ENCODE peak calls at places on chromosomes 13 and 19, in ten cellular contexts. One of them, this sample, is unnamed.

GRCh38 chr13:81017525-81018152 is 676.7 kb upstream of the SPRY2 start:
- DNase-seq in heart left ventricle: no peak
- DNase-seq in endothelial cell of umbilical vein: peak
- DNase-seq in ovary: no peak
- DNase-seq in body of pancreas: no peak
- DNase-seq in IMR-90: peak
- DNase-seq in uterus: no peak
- DNase-seq in A549: peak
- DNase-seq in right lobe of liver: no peak
- DNase-seq in H1: no peak
- DNase-seq in this sample: no peak

GRCh38 chr19:39360599-39360998 is 18.4 kb downstream of the SAMD4B start:
- DNase-seq in heart left ventricle: no peak
- DNase-seq in endothelial cell of umbilical vein: no peak
- DNase-seq in ovary: no peak
- DNase-seq in body of pancreas: no peak
- DNase-seq in IMR-90: no peak
- DNase-seq in uterus: no peak
- DNase-seq in A549: no peak
- DNase-seq in right lobe of liver: no peak
- DNase-seq in H1: no peak
- DNase-seq in this sample: no peak

GRCh38 chr13:59680429-59681024 is 483.2 kb downstream of the DIAPH3 start:
- DNase-seq in heart left ventricle: no peak
- DNase-seq in endothelial cell of umbilical vein: peak
- DNase-seq in ovary: no peak
- DNase-seq in body of pancreas: no peak
- DNase-seq in IMR-90: peak
- DNase-seq in uterus: no peak
- DNase-seq in A549: no peak
- DNase-seq in right lobe of liver: no peak
- DNase-seq in H1: no peak
- DNase-seq in this sample: no peak

GRCh38 chr13:21371011-21371410 is 88.1 kb downstream of the ZDHHC20 start:
- DNase-seq in heart left ventricle: no peak
- DNase-seq in endothelial cell of umbilical vein: no peak
- DNase-seq in ovary: no peak
- DNase-seq in body of pancreas: no peak
- DNase-seq in IMR-90: no peak
- DNase-seq in uterus: no peak
- DNase-seq in A549: no peak
- DNase-seq in right lobe of liver: no peak
- DNase-seq in H1: no peak
- DNase-seq in this sample: no peak

GRCh38 chr19:47391510-47392223 is 27.7 kb downstream of the MEIS3 start:
- DNase-seq in heart left ventricle: peak
- DNase-seq in endothelial cell of umbilical vein: peak
- DNase-seq in ovary: peak
- DNase-seq in body of pancreas: peak
- DNase-seq in IMR-90: peak
- DNase-seq in uterus: peak
- DNase-seq in A549: peak
- DNase-seq in right lobe of liver: peak
- DNase-seq in H1: peak
- DNase-seq in this sample: peak

GRCh38 chr19:47569331-47569730 is 3.6 kb downstream of the ZNF541 start:
- DNase-seq in heart left ventricle: no peak
- DNase-seq in endothelial cell of umbilical vein: no peak
- DNase-seq in ovary: no peak
- DNase-seq in body of pancreas: no peak
- DNase-seq in IMR-90: no peak
- DNase-seq in uterus: no peak
- DNase-seq in A549: no peak
- DNase-seq in right lobe of liver: no peak
- DNase-seq in H1: no peak
- DNase-seq in this sample: no peak

GRCh38 chr13:34076319-34076718 is 258.4 kb downstream of the RFC3 start:
- DNase-seq in heart left ventricle: no peak
- DNase-seq in endothelial cell of umbilical vein: no peak
- DNase-seq in ovary: no peak
- DNase-seq in body of pancreas: no peak
- DNase-seq in IMR-90: no peak
- DNase-seq in uterus: no peak
- DNase-seq in A549: no peak
- DNase-seq in right lobe of liver: no peak
- DNase-seq in H1: no peak
- DNase-seq in this sample: no peak

GRCh38 chr19:29665826-29666633 is 769 bp downstream of the PLEKHF1 start:
- DNase-seq in heart left ventricle: peak
- DNase-seq in endothelial cell of umbilical vein: no peak
- DNase-seq in ovary: peak
- DNase-seq in body of pancreas: peak
- DNase-seq in IMR-90: peak
- DNase-seq in uterus: peak
- DNase-seq in A549: no peak
- DNase-seq in right lobe of liver: peak
- DNase-seq in H1: peak
- DNase-seq in this sample: no peak

GRCh38 chr19:11106477-11106876 is 17.2 kb downstream of the LDLR start:
- DNase-seq in heart left ventricle: peak
- DNase-seq in endothelial cell of umbilical vein: no peak
- DNase-seq in ovary: no peak
- DNase-seq in body of pancreas: peak
- DNase-seq in IMR-90: no peak
- DNase-seq in uterus: no peak
- DNase-seq in A549: no peak
- DNase-seq in right lobe of liver: no peak
- DNase-seq in H1: no peak
- DNase-seq in this sample: no peak

GRCh38 chr13:92573467-92574057 is 653.0 kb upstream of the GPC6 start:
- DNase-seq in heart left ventricle: no peak
- DNase-seq in endothelial cell of umbilical vein: no peak
- DNase-seq in ovary: no peak
- DNase-seq in body of pancreas: peak
- DNase-seq in IMR-90: peak
- DNase-seq in uterus: no peak
- DNase-seq in A549: peak
- DNase-seq in right lobe of liver: no peak
- DNase-seq in H1: peak
- DNase-seq in this sample: no peak

GRCh38 chr13:99289674-99290337 is 17.4 kb downstream of the GPR183 start:
- DNase-seq in heart left ventricle: no peak
- DNase-seq in endothelial cell of umbilical vein: no peak
- DNase-seq in ovary: no peak
- DNase-seq in body of pancreas: no peak
- DNase-seq in IMR-90: no peak
- DNase-seq in uterus: no peak
- DNase-seq in A549: no peak
- DNase-seq in right lobe of liver: no peak
- DNase-seq in H1: no peak
- DNase-seq in this sample: no peak

GRCh38 chr19:54153731-54154326 is 5.7 kb downstream of the LENG1 start:
- DNase-seq in heart left ventricle: no peak
- DNase-seq in endothelial cell of umbilical vein: no peak
- DNase-seq in ovary: no peak
- DNase-seq in body of pancreas: no peak
- DNase-seq in IMR-90: no peak
- DNase-seq in uterus: no peak
- DNase-seq in A549: no peak
- DNase-seq in right lobe of liver: no peak
- DNase-seq in H1: no peak
- DNase-seq in this sample: no peak

GRCh38 chr19:54156490-54156889 is 3.0 kb downstream of the LENG1 start:
- DNase-seq in heart left ventricle: no peak
- DNase-seq in endothelial cell of umbilical vein: no peak
- DNase-seq in ovary: no peak
- DNase-seq in body of pancreas: no peak
- DNase-seq in IMR-90: no peak
- DNase-seq in uterus: no peak
- DNase-seq in A549: no peak
- DNase-seq in right lobe of liver: no peak
- DNase-seq in H1: no peak
- DNase-seq in this sample: no peak

GRCh38 chr19:54152878-54153524 is 6.5 kb downstream of the LENG1 start:
- DNase-seq in heart left ventricle: no peak
- DNase-seq in endothelial cell of umbilical vein: no peak
- DNase-seq in ovary: no peak
- DNase-seq in body of pancreas: no peak
- DNase-seq in IMR-90: no peak
- DNase-seq in uterus: no peak
- DNase-seq in A549: no peak
- DNase-seq in right lobe of liver: no peak
- DNase-seq in H1: no peak
- DNase-seq in this sample: no peak

GRCh38 chr19:54155694-54156093 is 3.8 kb downstream of the LENG1 start:
- DNase-seq in heart left ventricle: no peak
- DNase-seq in endothelial cell of umbilical vein: no peak
- DNase-seq in ovary: peak
- DNase-seq in body of pancreas: no peak
- DNase-seq in IMR-90: no peak
- DNase-seq in uterus: no peak
- DNase-seq in A549: no peak
- DNase-seq in right lobe of liver: no peak
- DNase-seq in H1: no peak
- DNase-seq in this sample: no peak

DNA sequence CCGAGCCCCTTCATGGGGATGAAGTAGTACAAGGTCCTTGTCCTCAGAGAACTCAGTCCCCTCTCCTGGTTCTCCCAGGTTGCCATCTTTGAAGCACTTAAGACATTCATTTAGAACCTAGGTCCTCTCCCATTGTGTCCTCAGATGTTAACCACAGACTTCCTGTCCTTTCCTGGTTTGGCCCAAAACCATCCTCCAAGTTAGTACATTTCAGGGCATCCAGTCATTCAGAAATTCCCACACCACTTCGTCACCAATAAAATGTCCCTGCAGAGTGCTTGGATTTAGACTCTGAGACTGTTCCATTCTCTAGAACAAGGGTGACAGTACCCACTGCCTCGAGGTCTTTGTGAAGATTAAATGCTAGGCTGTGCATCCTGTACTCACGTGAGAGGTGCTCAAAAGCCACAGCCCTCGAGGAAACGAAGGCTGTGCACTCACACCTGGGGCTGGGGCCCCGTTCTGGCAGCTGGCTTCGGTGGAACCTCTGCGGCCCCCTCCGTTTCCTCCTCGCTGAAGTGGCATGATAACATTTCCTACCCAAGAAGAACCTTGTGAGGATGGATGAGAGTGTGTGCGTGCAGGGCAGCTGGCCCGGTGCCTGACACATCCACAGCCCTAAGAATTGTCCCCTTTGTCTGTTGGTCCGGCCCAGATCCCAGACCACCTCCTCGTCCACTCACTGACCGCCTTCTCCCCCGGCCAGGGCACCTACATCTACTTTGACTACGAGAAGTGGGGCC is 4.7 kb downstream of the LENG1 start:
- DNase-seq in heart left ventricle: no peak
- DNase-seq in endothelial cell of umbilical vein: no peak
- DNase-seq in ovary: no peak
- DNase-seq in body of pancreas: no peak
- DNase-seq in IMR-90: no peak
- DNase-seq in uterus: no peak
- DNase-seq in A549: no peak
- DNase-seq in right lobe of liver: no peak
- DNase-seq in H1: no peak
- DNase-seq in this sample: no peak
- TF ChIP-seq POLR2A in heart left ventricle: no peak
- TF ChIP-seq POLR2A in endothelial cell of umbilical vein: no peak
- TF ChIP-seq POLR2A in ovary: no peak
- TF ChIP-seq POLR2A in body of pancreas: no peak
- TF ChIP-seq POLR2A in IMR-90: no peak
- TF ChIP-seq POLR2A in uterus: no peak
- TF ChIP-seq POLR2A in A549: no peak
- TF ChIP-seq POLR2A in right lobe of liver: no peak
- TF ChIP-seq POLR2A in H1: no peak
- TF ChIP-seq POLR2A in this sample: no peak

DNA sequence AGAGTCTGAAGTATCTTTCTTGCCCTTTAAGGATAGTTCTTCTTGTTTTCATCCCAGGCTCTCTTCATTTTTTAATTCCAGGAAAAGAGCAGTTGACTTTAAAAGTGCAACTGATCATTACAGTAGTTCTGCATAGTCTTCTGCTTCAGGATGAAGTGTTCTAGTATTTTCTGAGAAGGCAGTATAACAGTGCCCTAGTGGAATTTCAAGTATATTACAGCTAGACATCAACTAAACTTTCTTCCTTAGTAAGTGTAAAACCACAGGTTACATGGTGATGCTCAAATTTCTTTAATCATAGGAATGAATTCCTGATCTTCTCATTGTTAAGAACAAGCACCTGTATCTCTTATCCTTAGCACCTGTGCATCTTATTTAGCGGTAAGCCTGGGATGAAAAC is 10.9 kb downstream of the NUFIP1 start:
- DNase-seq in heart left ventricle: no peak
- DNase-seq in endothelial cell of umbilical vein: no peak
- DNase-seq in ovary: no peak
- DNase-seq in body of pancreas: no peak
- DNase-seq in IMR-90: no peak
- DNase-seq in uterus: no peak
- DNase-seq in A549: peak
- DNase-seq in right lobe of liver: no peak
- DNase-seq in H1: no peak
- DNase-seq in this sample: no peak
- TF ChIP-seq CTCF in heart left ventricle: no peak
- TF ChIP-seq CTCF in endothelial cell of umbilical vein: no peak
- TF ChIP-seq CTCF in ovary: no peak
- TF ChIP-seq CTCF in body of pancreas: no peak
- TF ChIP-seq CTCF in IMR-90: no peak
- TF ChIP-seq CTCF in uterus: no peak
- TF ChIP-seq CTCF in A549: no peak
- TF ChIP-seq CTCF in right lobe of liver: no peak
- TF ChIP-seq CTCF in H1: no peak
- TF ChIP-seq CTCF in this sample: no peak

GRCh38 chr19:661427-662196 is 1.4 kb downstream of the RNF126 start:
- DNase-seq in heart left ventricle: peak
- DNase-seq in endothelial cell of umbilical vein: no peak
- DNase-seq in ovary: no peak
- DNase-seq in body of pancreas: no peak
- DNase-seq in IMR-90: no peak
- DNase-seq in uterus: no peak
- DNase-seq in A549: no peak
- DNase-seq in right lobe of liver: no peak
- DNase-seq in H1: no peak
- DNase-seq in this sample: no peak
- TF ChIP-seq POLR2A in heart left ventricle: no peak
- TF ChIP-seq POLR2A in endothelial cell of umbilical vein: no peak
- TF ChIP-seq POLR2A in ovary: no peak
- TF ChIP-seq POLR2A in body of pancreas: no peak
- TF ChIP-seq POLR2A in IMR-90: no peak
- TF ChIP-seq POLR2A in uterus: no peak
- TF ChIP-seq POLR2A in A549: no peak
- TF ChIP-seq POLR2A in right lobe of liver: no peak
- TF ChIP-seq POLR2A in H1: no peak
- TF ChIP-seq POLR2A in this sample: no peak

DNA sequence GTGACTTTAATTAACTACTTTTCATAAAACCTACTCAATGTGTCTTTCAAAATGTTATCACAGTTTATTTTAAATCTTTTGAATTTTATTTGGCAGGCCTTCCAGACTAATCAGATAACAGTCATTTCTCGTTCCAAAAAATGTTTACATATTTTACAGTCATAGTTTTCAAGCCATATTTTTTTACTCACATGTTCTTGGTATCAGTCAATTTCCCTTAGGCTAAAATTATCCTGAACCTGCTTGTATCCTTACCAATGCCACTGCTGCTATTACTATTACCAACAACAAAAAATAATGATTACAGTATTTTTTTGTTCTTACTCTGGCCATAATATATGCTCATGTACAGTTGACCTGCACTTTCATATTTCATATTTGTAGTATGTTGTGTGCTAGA is 1783.6 kb downstream of the SLITRK5 start:
- DNase-seq in heart left ventricle: no peak
- DNase-seq in endothelial cell of umbilical vein: peak
- DNase-seq in ovary: no peak
- DNase-seq in body of pancreas: no peak
- DNase-seq in IMR-90: no peak
- DNase-seq in uterus: no peak
- DNase-seq in A549: no peak
- DNase-seq in right lobe of liver: no peak
- DNase-seq in H1: no peak
- DNase-seq in this sample: no peak
- TF ChIP-seq CTCF in heart left ventricle: no peak
- TF ChIP-seq CTCF in endothelial cell of umbilical vein: no peak
- TF ChIP-seq CTCF in ovary: no peak
- TF ChIP-seq CTCF in body of pancreas: no peak
- TF ChIP-seq CTCF in IMR-90: no peak
- TF ChIP-seq CTCF in uterus: no peak
- TF ChIP-seq CTCF in A549: no peak
- TF ChIP-seq CTCF in right lobe of liver: no peak
- TF ChIP-seq CTCF in H1: no peak
- TF ChIP-seq CTCF in this sample: no peak